ENCODE peak calls at places on chromosomes 7 and 10, in seven cellular contexts. K, Q, S, I, U, Y and X are unnamed samples.

GRCh38 chr10:35194906-35195305 is 68.3 kb downstream of the CREM start:
- DNase-seq in I (no peak), Y (no peak), K (no peak), S (no peak), U (no peak), Q (no peak), X (no peak)

GRCh38 chr7:6026011-6026819 is 5.0 kb upstream of the ANKRD61 start:
- DNase-seq in U (peak; percentile 73), K (peak; percentile 52), S (peak; percentile 64), Q (peak; percentile 89), Y (peak; percentile 23), I (peak; percentile 74), X (peak; percentile 67)

GRCh38 chr7:123643495-123644428 is 11.9 kb upstream of the LMOD2 start:
- DNase-seq in Y (no peak), I (no peak), K (no peak), U (no peak), S (peak; percentile 60), Q (no peak), X (no peak)

GRCh38 chr7:40815512-40815911 is 680.7 kb downstream of the SUGCT start:
- DNase-seq in Q (no peak), S (no peak), Y (no peak), I (no peak), K (no peak), U (no peak), X (no peak)

GRCh38 chr7:155850730-155851678 is 38.7 kb upstream of the SHH start:
- DNase-seq in K (no peak), Y (no peak), Q (no peak), U (peak; percentile 19), S (no peak), I (peak; percentile 36), X (peak; percentile 55)

GRCh38 chr7:30688718-30689221 is 6.5 kb upstream of the CRHR2 start:
- DNase-seq in Q (peak; percentile 14), S (no peak), I (no peak), U (no peak), Y (no peak), K (no peak), X (no peak)

GRCh38 chr10:61285749-61286148 is 167.4 kb downstream of the TMEM26 start:
- DNase-seq in S (no peak), Y (no peak), I (no peak), Q (no peak), U (no peak), K (no peak), X (no peak)

GRCh38 chr10:4656576-4657194 is 169.3 kb upstream of the AKR1E2 start:
- DNase-seq in Q (peak; percentile 72), U (no peak), S (peak; percentile 44), I (peak; percentile 82), Y (no peak), K (no peak), X (peak; percentile 55)

GRCh38 chr7:111137296-111138195 is 46.6 kb downstream of the LRRN3 start:
- DNase-seq in U (no peak), K (no peak), S (no peak), Y (no peak), I (no peak), Q (no peak), X (no peak)

GRCh38 chr7:140667476-140667875 is 5.3 kb upstream of the ADCK2 start:
- DNase-seq in U (peak; percentile 36), K (no peak), S (no peak), Y (no peak), Q (no peak), I (peak; percentile 18), X (peak; percentile 67)

DNA sequence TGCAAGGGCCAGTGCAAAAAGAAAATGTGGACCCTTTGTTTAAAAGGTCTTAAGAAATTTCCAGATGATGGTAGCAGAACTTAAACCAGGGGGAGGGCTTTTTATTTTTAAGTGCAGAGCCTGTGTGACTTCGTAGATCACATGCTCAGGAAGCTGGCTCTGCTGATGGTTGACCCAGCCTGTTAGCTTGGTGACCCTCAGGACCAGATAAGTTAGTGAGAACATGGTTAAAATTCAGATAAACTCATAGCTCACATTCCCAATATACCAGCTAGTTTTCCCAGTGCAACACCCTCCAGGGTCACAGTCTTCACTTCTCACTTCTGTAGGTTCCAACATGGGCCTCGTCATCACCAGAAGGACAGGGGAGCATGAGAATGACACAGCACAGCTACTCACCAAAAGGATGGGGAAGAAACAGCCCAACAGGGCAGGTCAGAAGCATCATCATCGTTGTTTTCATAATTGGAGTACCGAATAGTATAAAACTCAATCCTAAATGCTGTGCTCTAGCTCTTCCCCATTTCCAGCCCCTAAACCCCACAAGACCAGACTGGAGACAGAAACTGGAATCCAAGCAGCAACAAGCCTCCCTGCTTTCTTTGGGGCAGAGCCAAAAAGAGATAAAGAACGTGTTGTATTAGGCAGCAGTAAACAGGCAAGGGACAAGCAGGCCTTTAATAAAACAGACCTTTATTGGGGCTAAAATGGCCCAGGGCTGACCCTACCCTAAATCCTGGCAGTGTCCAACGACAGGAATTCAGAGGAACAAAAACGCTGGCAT is 102.2 kb upstream of the ANKRD1 start:
- DNase-seq in Q (no peak), S (no peak), I (peak; percentile 66), Y (no peak), U (no peak), K (no peak), X (no peak)
- TF ChIP-seq POLR2AphosphoS5 in Q (no peak), S (no peak), I (peak; percentile 25), Y (no peak), U (no peak), K (no peak), X (no peak)

GRCh38 chr10:101042667-101043355 is 11.8 kb downstream of the SFXN3 start:
- DNase-seq in U (peak; percentile 99), I (peak; percentile 98), Q (peak; percentile 99), Y (peak; percentile 83), K (peak; percentile 93), S (peak; percentile 94), X (peak; percentile 99)
- TF ChIP-seq EP300 in U (no peak), I (no peak), Q (no peak), Y (no peak), K (peak; percentile 20), S (no peak), X (no peak)

DNA sequence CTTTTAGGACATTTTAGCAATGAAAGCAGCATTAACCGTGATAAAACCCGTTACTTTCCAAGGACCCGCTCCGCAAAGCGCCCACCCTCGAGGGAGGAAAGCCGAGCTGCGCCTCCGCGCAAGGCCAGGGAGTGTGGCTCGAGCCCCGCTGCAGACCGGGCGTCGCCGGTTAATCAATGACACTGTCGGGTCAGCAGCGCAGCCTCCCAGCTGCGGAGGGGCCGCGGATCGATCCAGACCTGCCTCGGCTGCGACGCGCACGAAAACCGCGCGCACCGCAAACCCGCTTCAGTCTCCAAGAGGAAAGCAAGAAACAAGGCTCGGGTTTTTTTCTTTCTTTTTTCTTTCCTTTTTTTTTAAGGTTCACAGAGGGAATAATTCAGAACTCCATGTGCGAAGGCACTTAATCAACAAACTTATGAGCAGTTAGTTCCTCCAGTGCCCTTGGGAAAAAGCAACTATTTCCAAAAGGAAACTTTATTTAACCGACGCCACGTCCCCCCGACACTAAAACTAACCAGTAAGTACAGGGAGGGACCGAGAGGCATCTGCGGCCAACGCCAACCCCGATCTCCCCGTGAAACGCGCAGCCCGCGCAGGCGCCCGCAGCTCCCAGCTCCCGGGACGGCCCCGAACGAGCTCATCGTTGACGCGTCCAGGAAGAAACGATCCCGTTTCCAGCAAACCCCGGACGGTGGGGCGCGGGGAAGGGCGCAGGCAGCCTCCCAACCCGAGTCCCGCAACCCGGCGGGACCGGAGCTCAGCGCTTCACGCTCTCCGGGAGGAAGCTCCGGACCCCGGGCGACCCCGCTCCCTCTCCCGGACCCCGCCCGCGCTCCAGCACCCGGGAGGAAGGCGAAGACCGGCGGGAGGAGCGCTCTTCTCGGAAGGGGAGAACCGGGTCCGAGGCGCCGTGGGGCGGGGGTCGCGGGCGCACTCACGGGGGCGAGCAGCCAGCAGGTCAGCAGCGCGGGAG is 599 bp downstream of the VIPR2 start:
- DNase-seq in K (peak; percentile 86), I (no peak), Q (no peak), Y (no peak), U (no peak), S (no peak), X (no peak)
- TF ChIP-seq POLR2A in K (no peak), I (no peak), Q (no peak), Y (no peak), U (no peak), S (no peak), X (no peak)

GRCh38 chr10:125035136-125035535 is 93.2 kb downstream of the ZRANB1 start:
- DNase-seq in K (no peak), Y (no peak), S (peak; percentile 23), U (no peak), I (no peak), Q (no peak), X (no peak)
- TF ChIP-seq POLR2AphosphoS5 in K (no peak), Y (no peak), S (no peak), U (no peak), I (no peak), Q (no peak), X (no peak)

DNA sequence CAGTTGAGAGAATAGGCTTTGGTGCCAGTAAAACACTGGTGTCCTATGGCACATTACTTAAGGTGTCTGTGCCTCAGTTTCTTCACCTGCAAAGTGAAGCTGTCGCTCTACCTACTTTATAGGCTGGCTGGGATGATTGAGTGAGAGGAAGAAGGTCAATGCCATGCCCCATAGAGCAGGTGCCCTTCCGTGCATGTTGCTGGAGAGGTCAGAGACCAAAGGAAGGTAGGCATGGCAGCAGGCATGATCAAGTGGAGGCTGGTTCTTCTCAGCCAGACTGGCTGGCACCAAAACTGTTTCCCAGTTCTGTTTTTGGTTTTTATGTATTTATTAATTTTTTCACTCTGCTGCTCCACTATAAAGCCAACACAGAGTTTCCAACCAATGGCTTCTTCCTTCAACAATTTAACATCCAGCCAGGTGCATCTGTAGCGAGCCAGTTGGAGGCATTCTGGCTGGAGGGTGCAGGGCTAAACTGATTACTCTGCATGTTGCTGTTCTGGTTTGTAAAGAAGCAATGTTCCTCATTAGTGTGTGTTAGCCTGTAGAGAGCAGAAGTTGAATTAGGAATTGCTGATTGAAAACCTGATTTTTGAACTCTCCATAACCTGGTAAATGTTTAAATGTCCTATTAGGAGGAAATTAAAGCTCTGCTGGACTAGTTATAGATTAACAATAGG is 144.3 kb upstream of the TNS3 start:
- DNase-seq in Q (no peak), U (no peak), S (no peak), I (no peak), Y (no peak), K (no peak), X (peak; percentile 5)
- TF ChIP-seq EP300 in Q (no peak), U (no peak), S (no peak), I (no peak), Y (no peak), K (no peak), X (no peak)

GRCh38 chr7:101814081-101814995 is 3.1 kb upstream of the CUX1 start:
- DNase-seq in K (peak; percentile 94), Y (no peak), Q (peak; percentile 72), S (peak; percentile 36), I (peak; percentile 77), U (peak; percentile 75), X (peak; percentile 69)
- TF ChIP-seq POLR2A in K (no peak), Y (no peak), Q (no peak), S (no peak), I (no peak), U (no peak), X (no peak)

DNA sequence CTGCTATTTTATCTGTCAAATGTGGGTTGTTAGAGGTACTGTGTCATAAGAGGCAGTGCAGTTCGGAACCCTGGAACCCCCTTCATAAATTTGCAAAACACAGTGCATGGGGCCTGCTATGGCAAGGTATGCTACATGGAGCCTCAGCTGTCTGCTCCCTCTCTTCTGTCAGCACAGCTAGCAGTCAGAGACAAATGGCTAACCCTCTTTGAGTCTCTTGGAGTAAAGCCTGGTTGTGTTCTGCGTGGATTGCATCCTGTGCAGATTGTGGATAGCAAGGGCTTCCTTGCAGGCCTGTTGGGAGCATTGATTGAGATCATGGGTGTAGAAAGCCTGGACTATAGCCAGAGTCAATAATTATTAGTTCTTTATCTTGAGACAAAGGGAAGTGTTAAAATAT is 397.9 kb downstream of the AUTS2 start:
- DNase-seq in Y (no peak), Q (no peak), K (no peak), U (no peak), S (no peak), I (no peak), X (no peak)
- TF ChIP-seq POLR2AphosphoS5 in Y (no peak), Q (no peak), K (no peak), U (no peak), S (no peak), I (no peak), X (no peak)